ENCODE peak calls at places on chromosomes 1 and 21, in five cellular contexts. One of them, this sample, is unnamed.

GRCh38 chr1:17819129-17819802 is 64.1 kb downstream of the ACTL8 start:
- DNase-seq in body of pancreas: no peak
- DNase-seq in astrocyte of the spinal cord: no peak
- DNase-seq in neural progenitor cell: peak; percentile 14
- DNase-seq in tibial nerve: no peak
- DNase-seq in this sample: no peak

GRCh38 chr1:244353572-244354091 is 98.1 kb downstream of the ADSS2 start:
- DNase-seq in body of pancreas: peak; percentile 26
- DNase-seq in astrocyte of the spinal cord: peak; percentile 89
- DNase-seq in tibial nerve: no peak
- DNase-seq in neural progenitor cell: peak; percentile 73
- DNase-seq in this sample: no peak

GRCh38 chr1:34924759-34925555 is 4.5 kb downstream of the DLGAP3 start:
- DNase-seq in tibial nerve: peak; percentile 24
- DNase-seq in neural progenitor cell: peak; percentile 90
- DNase-seq in astrocyte of the spinal cord: peak; percentile 52
- DNase-seq in body of pancreas: peak; percentile 68
- DNase-seq in this sample: peak; percentile 76

GRCh38 chr21:42400525-42400924 is 3.2 kb upstream of the UBASH3A start:
- DNase-seq in body of pancreas: no peak
- DNase-seq in neural progenitor cell: no peak
- DNase-seq in tibial nerve: no peak
- DNase-seq in astrocyte of the spinal cord: no peak
- DNase-seq in this sample: no peak

GRCh38 chr1:156303241-156303640 is 4.1 kb upstream of the VHLL start:
- DNase-seq in body of pancreas: no peak
- DNase-seq in tibial nerve: no peak
- DNase-seq in astrocyte of the spinal cord: no peak
- DNase-seq in neural progenitor cell: no peak
- DNase-seq in this sample: no peak

GRCh38 chr1:36236302-36236701 is 12.1 kb downstream of the THRAP3 start:
- DNase-seq in body of pancreas: no peak
- DNase-seq in neural progenitor cell: no peak
- DNase-seq in astrocyte of the spinal cord: no peak
- DNase-seq in tibial nerve: no peak
- DNase-seq in this sample: no peak

GRCh38 chr1:62159940-62160348 is 34.7 kb upstream of the L1TD1 start:
- DNase-seq in body of pancreas: no peak
- DNase-seq in astrocyte of the spinal cord: no peak
- DNase-seq in tibial nerve: no peak
- DNase-seq in neural progenitor cell: no peak
- DNase-seq in this sample: no peak

GRCh38 chr1:19011832-19012231 is 55.4 kb upstream of the IFFO2 start:
- DNase-seq in astrocyte of the spinal cord: no peak
- DNase-seq in neural progenitor cell: no peak
- DNase-seq in tibial nerve: no peak
- DNase-seq in body of pancreas: no peak
- DNase-seq in this sample: no peak

GRCh38 chr21:36735201-36735515 is 36.2 kb downstream of the SIM2 start:
- DNase-seq in tibial nerve: no peak
- DNase-seq in body of pancreas: no peak
- DNase-seq in astrocyte of the spinal cord: no peak
- DNase-seq in neural progenitor cell: no peak
- DNase-seq in this sample: no peak

GRCh38 chr1:222769181-222769580 is 32.2 kb downstream of the FAM177B start:
- DNase-seq in body of pancreas: no peak
- DNase-seq in tibial nerve: no peak
- DNase-seq in neural progenitor cell: no peak
- DNase-seq in astrocyte of the spinal cord: no peak
- DNase-seq in this sample: no peak

GRCh38 chr1:107019166-107019565 is 37.3 kb upstream of the PRMT6 start:
- DNase-seq in neural progenitor cell: no peak
- DNase-seq in tibial nerve: no peak
- DNase-seq in astrocyte of the spinal cord: peak; percentile 22
- DNase-seq in body of pancreas: no peak
- DNase-seq in this sample: no peak

GRCh38 chr1:203408485-203409229 is 57.7 kb upstream of the FMOD start:
- DNase-seq in neural progenitor cell: no peak
- DNase-seq in tibial nerve: peak; percentile 76
- DNase-seq in body of pancreas: peak; percentile 40
- DNase-seq in astrocyte of the spinal cord: peak; percentile 67
- DNase-seq in this sample: no peak

GRCh38 chr1:183032122-183032921 is 9.1 kb downstream of the LAMC1 start:
- DNase-seq in body of pancreas: no peak
- DNase-seq in astrocyte of the spinal cord: peak; percentile 63
- DNase-seq in neural progenitor cell: no peak
- DNase-seq in tibial nerve: no peak
- DNase-seq in this sample: no peak

GRCh38 chr1:201842472-201843020 is 13.6 kb downstream of the IPO9 start:
- DNase-seq in astrocyte of the spinal cord: no peak
- DNase-seq in tibial nerve: no peak
- DNase-seq in neural progenitor cell: no peak
- DNase-seq in body of pancreas: no peak
- DNase-seq in this sample: no peak

GRCh38 chr1:78500529-78500928 is 9.8 kb downstream of the PTGFR start:
- DNase-seq in body of pancreas: no peak
- DNase-seq in neural progenitor cell: no peak
- DNase-seq in astrocyte of the spinal cord: no peak
- DNase-seq in tibial nerve: no peak
- DNase-seq in this sample: no peak

GRCh38 chr1:111139234-111139955 is 498 bp downstream of the DRAM2 start:
- DNase-seq in tibial nerve: no peak
- DNase-seq in body of pancreas: peak; percentile 50
- DNase-seq in astrocyte of the spinal cord: peak; percentile 67
- DNase-seq in neural progenitor cell: peak; percentile 81
- DNase-seq in this sample: peak; percentile 54

GRCh38 chr1:20413136-20413790 is 72.7 kb downstream of the CAMK2N1 start:
- DNase-seq in tibial nerve: no peak
- DNase-seq in body of pancreas: no peak
- DNase-seq in neural progenitor cell: no peak
- DNase-seq in astrocyte of the spinal cord: no peak
- DNase-seq in this sample: no peak
- TF ChIP-seq CTCF in tibial nerve: no peak
- TF ChIP-seq CTCF in body of pancreas: no peak
- TF ChIP-seq CTCF in neural progenitor cell: no peak
- TF ChIP-seq CTCF in astrocyte of the spinal cord: no peak
- TF ChIP-seq CTCF in this sample: no peak

GRCh38 chr1:45521413-45522323 is at the start of gene PRDX1:
- DNase-seq in body of pancreas: peak; percentile 96
- DNase-seq in astrocyte of the spinal cord: peak; percentile 96
- DNase-seq in tibial nerve: peak; percentile 95
- DNase-seq in neural progenitor cell: peak; percentile 96
- DNase-seq in this sample: peak; percentile 92
- TF ChIP-seq CTCF in body of pancreas: peak; percentile 35
- TF ChIP-seq CTCF in astrocyte of the spinal cord: peak; percentile 2
- TF ChIP-seq CTCF in tibial nerve: peak; percentile 11
- TF ChIP-seq CTCF in neural progenitor cell: peak; percentile 17
- TF ChIP-seq CTCF in this sample: no peak

GRCh38 chr1:112700290-112701226 is 6.4 kb downstream of the RHOC start:
- DNase-seq in body of pancreas: peak; percentile 95
- DNase-seq in astrocyte of the spinal cord: peak; percentile 97
- DNase-seq in tibial nerve: peak; percentile 98
- DNase-seq in neural progenitor cell: no peak
- DNase-seq in this sample: peak; percentile 79
- TF ChIP-seq CTCF in body of pancreas: peak; percentile 43
- TF ChIP-seq CTCF in astrocyte of the spinal cord: no peak
- TF ChIP-seq CTCF in tibial nerve: no peak
- TF ChIP-seq CTCF in neural progenitor cell: no peak
- TF ChIP-seq CTCF in this sample: no peak

GRCh38 chr1:88330201-88330600 is 353.9 kb upstream of the PKN2 start:
- DNase-seq in neural progenitor cell: no peak
- DNase-seq in body of pancreas: no peak
- DNase-seq in astrocyte of the spinal cord: no peak
- DNase-seq in tibial nerve: no peak
- DNase-seq in this sample: no peak

GRCh38 chr1:88333301-88333700 is 350.8 kb upstream of the PKN2 start:
- DNase-seq in body of pancreas: no peak
- DNase-seq in tibial nerve: no peak
- DNase-seq in astrocyte of the spinal cord: no peak
- DNase-seq in neural progenitor cell: no peak
- DNase-seq in this sample: no peak

DNA sequence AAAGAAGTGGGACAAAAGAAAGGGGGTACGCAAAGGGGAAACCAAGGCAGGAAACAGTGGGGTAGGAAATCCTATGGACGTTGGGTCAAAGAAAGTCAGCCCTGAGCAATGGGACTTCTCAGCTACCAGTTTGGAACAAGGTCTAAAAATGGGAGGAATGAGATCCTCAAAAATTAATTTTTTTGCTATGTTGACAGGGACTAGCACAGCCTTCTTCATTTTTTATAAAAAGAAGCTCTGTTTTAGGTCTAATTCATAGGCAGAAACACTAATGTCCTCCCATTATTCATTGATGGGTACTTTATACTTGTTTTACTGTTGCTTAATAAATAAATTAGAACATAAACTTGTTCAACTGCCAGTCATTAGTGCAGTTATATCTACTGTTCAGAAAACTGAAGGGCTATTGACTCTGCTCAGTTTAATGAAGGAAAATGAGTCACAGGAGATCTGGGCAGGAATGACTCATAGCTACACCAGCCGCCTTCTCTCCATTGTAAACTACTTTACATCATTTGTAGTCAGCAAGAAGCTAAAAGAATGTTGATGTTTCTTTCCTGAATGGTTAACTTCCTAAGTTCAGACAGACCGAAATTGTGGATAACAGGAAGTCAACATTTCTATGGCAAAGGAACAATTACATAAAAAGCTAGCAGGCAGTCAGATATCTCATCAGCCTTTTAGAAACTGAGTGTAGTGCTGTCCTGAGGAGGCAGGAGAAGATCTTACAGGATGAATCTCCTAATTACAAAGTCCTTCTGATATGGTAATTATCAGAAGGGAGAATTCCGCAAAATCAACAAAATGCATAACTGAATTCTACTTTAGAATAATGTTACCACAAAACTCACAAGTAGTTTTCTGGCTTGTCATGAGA is 356.4 kb upstream of the PKN2 start:
- DNase-seq in astrocyte of the spinal cord: peak; percentile 93
- DNase-seq in neural progenitor cell: no peak
- DNase-seq in tibial nerve: no peak
- DNase-seq in body of pancreas: no peak
- DNase-seq in this sample: no peak
- TF ChIP-seq CTCF in astrocyte of the spinal cord: no peak
- TF ChIP-seq CTCF in neural progenitor cell: no peak
- TF ChIP-seq CTCF in tibial nerve: no peak
- TF ChIP-seq CTCF in body of pancreas: no peak
- TF ChIP-seq CTCF in this sample: no peak

DNA sequence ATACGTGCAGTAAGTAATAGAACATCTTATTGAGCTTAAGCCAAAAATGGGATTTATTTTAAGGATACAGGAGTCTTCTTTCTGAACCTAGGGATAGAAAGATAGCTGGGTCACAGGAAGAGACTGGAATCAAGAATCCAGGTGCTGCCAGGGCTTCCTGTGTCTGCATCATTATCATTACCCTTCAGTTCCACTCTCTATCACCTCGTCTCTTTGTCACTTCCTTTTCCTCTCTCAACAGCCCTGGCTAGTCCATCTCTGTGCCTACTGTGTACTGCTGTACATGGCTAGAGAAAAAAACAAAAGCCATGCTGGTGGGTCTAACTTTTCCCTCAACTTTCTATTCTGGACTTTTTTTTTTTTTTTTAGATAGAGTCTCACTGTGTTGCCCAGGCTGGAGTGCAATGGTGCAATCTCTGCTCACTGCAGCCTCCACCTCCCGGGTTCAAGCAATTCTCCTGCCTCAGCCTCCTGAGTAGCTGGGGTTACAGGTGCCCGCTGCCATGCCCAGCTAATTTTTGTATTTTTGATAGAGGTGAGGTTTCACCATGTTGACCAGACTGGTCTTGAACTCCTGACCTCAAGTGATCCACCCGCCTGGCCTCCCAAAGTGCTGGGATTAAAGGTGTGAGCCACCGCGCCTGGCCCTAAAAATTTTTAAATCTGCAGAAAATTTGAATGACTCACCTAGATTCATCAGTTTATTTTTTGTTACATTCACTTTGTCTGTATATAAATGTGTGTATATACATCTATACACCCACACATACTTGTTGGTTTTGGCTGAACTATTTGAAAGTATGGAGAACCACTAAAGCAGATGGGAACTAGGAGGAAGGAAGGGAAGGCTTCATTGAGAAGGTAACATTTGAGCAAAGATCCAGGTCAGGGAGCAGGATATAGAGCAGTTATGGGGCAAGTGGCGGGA is 31.9 kb downstream of the UBE4B start:
- DNase-seq in tibial nerve: no peak
- DNase-seq in astrocyte of the spinal cord: no peak
- DNase-seq in neural progenitor cell: no peak
- DNase-seq in body of pancreas: no peak
- DNase-seq in this sample: no peak
- TF ChIP-seq CTCF in tibial nerve: no peak
- TF ChIP-seq CTCF in astrocyte of the spinal cord: no peak
- TF ChIP-seq CTCF in neural progenitor cell: no peak
- TF ChIP-seq CTCF in body of pancreas: no peak
- TF ChIP-seq CTCF in this sample: no peak

GRCh38 chr1:59011663-59012062 is 227.8 kb upstream of the JUN start:
- DNase-seq in astrocyte of the spinal cord: no peak
- DNase-seq in tibial nerve: no peak
- DNase-seq in neural progenitor cell: no peak
- DNase-seq in body of pancreas: no peak
- DNase-seq in this sample: no peak
- TF ChIP-seq CTCF in astrocyte of the spinal cord: no peak
- TF ChIP-seq CTCF in tibial nerve: no peak
- TF ChIP-seq CTCF in neural progenitor cell: no peak
- TF ChIP-seq CTCF in body of pancreas: no peak
- TF ChIP-seq CTCF in this sample: no peak

This sample was measured in GM13977.